ENCODE peak calls at places on chromosome 16, in five cellular contexts. One of them, this sample, is unnamed.

GRCh38 chr16:85557976-85558589 is 55.0 kb upstream of the GSE1 start:
- DNase-seq in K562: no peak
- DNase-seq in GM23248: no peak
- DNase-seq in HCT116: no peak
- DNase-seq in OCI-LY7: peak
- DNase-seq in this sample: peak

GRCh38 chr16:58345574-58346354 is 46.5 kb upstream of the GINS3 start:
- DNase-seq in K562: no peak
- DNase-seq in GM23248: peak
- DNase-seq in HCT116: no peak
- DNase-seq in OCI-LY7: peak
- DNase-seq in this sample: no peak

GRCh38 chr16:73176577-73177013 is 128.7 kb upstream of the ZFHX3 start:
- DNase-seq in K562: no peak
- DNase-seq in GM23248: peak
- DNase-seq in HCT116: peak
- DNase-seq in OCI-LY7: no peak
- DNase-seq in this sample: peak

GRCh38 chr16:57535680-57536305 is 578 bp downstream of the CCDC102A start:
- DNase-seq in K562: peak
- DNase-seq in GM23248: peak
- DNase-seq in HCT116: peak
- DNase-seq in OCI-LY7: peak
- DNase-seq in this sample: peak

GRCh38 chr16:57184890-57185445 is 871 bp downstream of the PSME3IP1 start:
- DNase-seq in K562: no peak
- DNase-seq in GM23248: no peak
- DNase-seq in HCT116: no peak
- DNase-seq in OCI-LY7: peak
- DNase-seq in this sample: no peak

GRCh38 chr16:88719267-88719932 is 13.1 kb downstream of the CTU2 start:
- DNase-seq in K562: no peak
- DNase-seq in GM23248: no peak
- DNase-seq in HCT116: no peak
- DNase-seq in OCI-LY7: no peak
- DNase-seq in this sample: no peak

GRCh38 chr16:64397042-64397441 is 724.8 kb downstream of the CDH11 start:
- DNase-seq in K562: no peak
- DNase-seq in GM23248: no peak
- DNase-seq in HCT116: no peak
- DNase-seq in OCI-LY7: no peak
- DNase-seq in this sample: no peak

GRCh38 chr16:15466886-15467781 is 32.7 kb downstream of the BMERB1 start:
- DNase-seq in K562: no peak
- DNase-seq in GM23248: no peak
- DNase-seq in HCT116: no peak
- DNase-seq in OCI-LY7: no peak
- DNase-seq in this sample: peak

GRCh38 chr16:17802566-17802965 is 331.8 kb upstream of the XYLT1 start:
- DNase-seq in K562: no peak
- DNase-seq in GM23248: no peak
- DNase-seq in HCT116: no peak
- DNase-seq in OCI-LY7: no peak
- DNase-seq in this sample: no peak

GRCh38 chr16:89910717-89911354 is 7.8 kb upstream of the MC1R start:
- DNase-seq in K562: no peak
- DNase-seq in GM23248: no peak
- DNase-seq in HCT116: no peak
- DNase-seq in OCI-LY7: no peak
- DNase-seq in this sample: no peak

GRCh38 chr16:54375056-54375455 is 88.5 kb upstream of the IRX3 start:
- DNase-seq in K562: no peak
- DNase-seq in GM23248: no peak
- DNase-seq in HCT116: no peak
- DNase-seq in OCI-LY7: no peak
- DNase-seq in this sample: no peak

GRCh38 chr16:234468-235305 is at the start of gene FAM234A:
- DNase-seq in K562: peak
- DNase-seq in GM23248: peak
- DNase-seq in HCT116: peak
- DNase-seq in OCI-LY7: peak
- DNase-seq in this sample: peak

GRCh38 chr16:57149391-57149790 is 36.4 kb downstream of the PSME3IP1 start:
- DNase-seq in K562: no peak
- DNase-seq in GM23248: no peak
- DNase-seq in HCT116: no peak
- DNase-seq in OCI-LY7: no peak
- DNase-seq in this sample: no peak

GRCh38 chr16:12349950-12350842 is 373.7 kb downstream of the SNX29 start:
- DNase-seq in K562: peak
- DNase-seq in GM23248: no peak
- DNase-seq in HCT116: no peak
- DNase-seq in OCI-LY7: no peak
- DNase-seq in this sample: no peak

GRCh38 chr16:29779474-29779873 is 1.4 kb downstream of the ZG16 start:
- DNase-seq in K562: no peak
- DNase-seq in GM23248: no peak
- DNase-seq in HCT116: no peak
- DNase-seq in OCI-LY7: no peak
- DNase-seq in this sample: peak

GRCh38 chr16:27625050-27625697 is 75.2 kb downstream of the KATNIP start:
- DNase-seq in K562: no peak
- DNase-seq in GM23248: peak
- DNase-seq in HCT116: no peak
- DNase-seq in OCI-LY7: no peak
- DNase-seq in this sample: peak

GRCh38 chr16:17161034-17161433 is 309.7 kb downstream of the XYLT1 start:
- DNase-seq in K562: no peak
- DNase-seq in GM23248: no peak
- DNase-seq in HCT116: no peak
- DNase-seq in OCI-LY7: no peak
- DNase-seq in this sample: no peak

GRCh38 chr16:24670623-24671454 is 58.6 kb upstream of the TNRC6A start:
- DNase-seq in K562: no peak
- DNase-seq in GM23248: peak
- DNase-seq in HCT116: no peak
- DNase-seq in OCI-LY7: peak
- DNase-seq in this sample: no peak

GRCh38 chr16:70759666-70760065 is 41.3 kb downstream of the VAC14 start:
- DNase-seq in K562: no peak
- DNase-seq in GM23248: no peak
- DNase-seq in HCT116: no peak
- DNase-seq in OCI-LY7: no peak
- DNase-seq in this sample: no peak

GRCh38 chr16:24279982-24280381 is 23.8 kb downstream of the CACNG3 start:
- DNase-seq in K562: no peak
- DNase-seq in GM23248: no peak
- DNase-seq in HCT116: no peak
- DNase-seq in OCI-LY7: no peak
- DNase-seq in this sample: no peak

GRCh38 chr16:52497067-52497816 is 49.7 kb downstream of the TOX3 start:
- DNase-seq in K562: no peak
- DNase-seq in GM23248: no peak
- DNase-seq in HCT116: no peak
- DNase-seq in OCI-LY7: no peak
- DNase-seq in this sample: no peak

GRCh38 chr16:10675861-10676260 is 18.9 kb downstream of the TEKT5 start:
- DNase-seq in K562: no peak
- DNase-seq in GM23248: no peak
- DNase-seq in HCT116: no peak
- DNase-seq in OCI-LY7: no peak
- DNase-seq in this sample: no peak

GRCh38 chr16:23572394-23572793 is 14.9 kb downstream of the UBFD1 start:
- DNase-seq in K562: no peak
- DNase-seq in GM23248: no peak
- DNase-seq in HCT116: no peak
- DNase-seq in OCI-LY7: no peak
- DNase-seq in this sample: no peak

GRCh38 chr16:48053346-48053745 is 102.4 kb downstream of the ABCC12 start:
- DNase-seq in K562: no peak
- DNase-seq in GM23248: peak
- DNase-seq in HCT116: no peak
- DNase-seq in OCI-LY7: no peak
- DNase-seq in this sample: peak

GRCh38 chr16:56874800-56875199 is 9.8 kb downstream of the SLC12A3 start:
- DNase-seq in K562: no peak
- DNase-seq in GM23248: no peak
- DNase-seq in HCT116: no peak
- DNase-seq in OCI-LY7: no peak
- DNase-seq in this sample: peak

GRCh38 chr16:53545433-53545832 is 42.4 kb upstream of the AKTIP start:
- DNase-seq in K562: no peak
- DNase-seq in GM23248: no peak
- DNase-seq in HCT116: no peak
- DNase-seq in OCI-LY7: no peak
- DNase-seq in this sample: no peak

GRCh38 chr16:4534151-4534790 is 4.3 kb downstream of the CDIP1 start:
- DNase-seq in K562: no peak
- DNase-seq in GM23248: no peak
- DNase-seq in HCT116: no peak
- DNase-seq in OCI-LY7: no peak
- DNase-seq in this sample: no peak

GRCh38 chr16:85557083-85557975 is 55.8 kb upstream of the GSE1 start:
- DNase-seq in K562: peak
- DNase-seq in GM23248: peak
- DNase-seq in HCT116: no peak
- DNase-seq in OCI-LY7: peak
- DNase-seq in this sample: no peak

GRCh38 chr16:21599994-21600773 is 807 bp downstream of the METTL9 start:
- DNase-seq in K562: peak
- DNase-seq in GM23248: peak
- DNase-seq in HCT116: no peak
- DNase-seq in OCI-LY7: peak
- DNase-seq in this sample: peak

GRCh38 chr16:27800817-27801216 is 250.9 kb downstream of the KATNIP start:
- DNase-seq in K562: no peak
- DNase-seq in GM23248: no peak
- DNase-seq in HCT116: no peak
- DNase-seq in OCI-LY7: no peak
- DNase-seq in this sample: no peak

GRCh38 chr16:49315602-49316001 is 34.0 kb upstream of the CBLN1 start:
- DNase-seq in K562: no peak
- DNase-seq in GM23248: no peak
- DNase-seq in HCT116: no peak
- DNase-seq in OCI-LY7: no peak
- DNase-seq in this sample: no peak

GRCh38 chr16:18855196-18855595 is 53.8 kb upstream of the ARL6IP1 start:
- DNase-seq in K562: no peak
- DNase-seq in GM23248: no peak
- DNase-seq in HCT116: no peak
- DNase-seq in OCI-LY7: no peak
- DNase-seq in this sample: no peak

DNA sequence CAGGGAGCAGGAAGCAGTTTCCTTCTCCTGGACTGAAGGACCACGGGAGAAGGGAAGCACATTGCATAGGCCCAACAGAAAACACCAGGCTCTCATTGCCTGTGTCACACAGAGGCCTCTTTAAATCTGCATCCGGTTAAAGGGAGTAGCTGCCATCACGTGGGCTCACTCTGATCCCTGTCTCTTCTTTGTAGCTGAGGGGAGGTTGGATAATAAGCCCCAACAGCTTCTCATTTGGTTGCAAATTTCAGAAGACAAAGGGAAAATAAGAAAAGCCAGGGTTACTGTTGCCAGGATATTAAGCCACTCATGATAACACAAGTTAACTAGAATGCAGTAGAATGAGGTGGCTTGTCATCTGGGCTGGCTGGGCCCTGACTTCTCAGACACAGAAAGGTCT is 325.2 kb upstream of the ERCC4 start:
- DNase-seq in K562: no peak
- DNase-seq in GM23248: no peak
- DNase-seq in HCT116: no peak
- DNase-seq in OCI-LY7: no peak
- DNase-seq in this sample: no peak
- H2AFZ ChIP-seq in K562: no peak
- H2AFZ ChIP-seq in GM23248: no peak
- H2AFZ ChIP-seq in HCT116: no peak
- H2AFZ ChIP-seq in OCI-LY7: no peak
- H2AFZ ChIP-seq in this sample: no peak

GRCh38 chr16:2692251-2692947 is 10.1 kb downstream of the KCTD5 start:
- DNase-seq in K562: no peak
- DNase-seq in GM23248: no peak
- DNase-seq in HCT116: no peak
- DNase-seq in OCI-LY7: no peak
- DNase-seq in this sample: no peak
- H3K27ac ChIP-seq in K562: no peak
- H3K27ac ChIP-seq in GM23248: no peak
- H3K27ac ChIP-seq in HCT116: no peak
- H3K27ac ChIP-seq in OCI-LY7: no peak
- H3K27ac ChIP-seq in this sample: no peak

DNA sequence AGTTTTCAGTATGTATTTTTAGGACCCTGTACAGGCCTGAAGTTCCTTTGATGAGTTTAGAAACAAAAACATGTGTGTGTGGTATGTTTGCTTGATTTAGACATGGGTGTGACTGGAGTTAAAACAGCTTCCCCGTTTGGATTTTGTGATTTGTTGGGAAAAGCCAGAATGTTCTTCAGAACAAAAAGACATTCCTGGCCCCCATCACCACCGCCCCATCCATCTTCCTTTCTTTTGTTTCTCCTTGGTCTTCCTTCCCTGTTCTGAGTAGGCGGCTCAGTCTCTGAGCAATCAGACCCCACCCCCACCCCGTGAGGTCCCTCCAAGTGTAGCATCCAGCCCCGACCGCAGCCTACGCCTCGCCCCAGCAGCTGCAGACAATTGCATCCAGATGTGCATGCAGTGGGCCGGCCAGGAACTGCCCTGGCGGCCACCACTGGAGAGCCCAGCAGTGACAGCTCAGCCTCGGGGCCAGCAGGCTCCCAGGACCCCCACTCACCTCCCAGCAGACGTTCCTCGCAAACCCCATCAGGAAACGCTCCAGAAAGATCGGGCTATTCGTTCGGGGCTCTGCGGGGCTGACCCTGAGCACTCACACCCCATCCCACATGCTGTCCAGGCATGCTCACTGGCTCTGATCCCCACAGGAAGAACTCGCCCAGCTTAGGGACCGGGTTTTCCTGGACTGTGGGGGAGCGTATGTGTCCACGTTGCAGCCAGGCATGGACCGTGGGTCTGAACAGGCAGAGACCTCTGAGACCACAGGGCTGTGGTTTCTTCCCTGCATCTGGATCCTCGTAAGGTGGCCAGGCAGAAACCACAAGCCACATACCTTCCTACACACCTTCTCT is 99.8 kb upstream of the CDH5 start:
- DNase-seq in K562: no peak
- DNase-seq in GM23248: peak
- DNase-seq in HCT116: no peak
- DNase-seq in OCI-LY7: no peak
- DNase-seq in this sample: no peak
- H2AFZ ChIP-seq in K562: no peak
- H2AFZ ChIP-seq in GM23248: peak
- H2AFZ ChIP-seq in HCT116: no peak
- H2AFZ ChIP-seq in OCI-LY7: no peak
- H2AFZ ChIP-seq in this sample: no peak

DNA sequence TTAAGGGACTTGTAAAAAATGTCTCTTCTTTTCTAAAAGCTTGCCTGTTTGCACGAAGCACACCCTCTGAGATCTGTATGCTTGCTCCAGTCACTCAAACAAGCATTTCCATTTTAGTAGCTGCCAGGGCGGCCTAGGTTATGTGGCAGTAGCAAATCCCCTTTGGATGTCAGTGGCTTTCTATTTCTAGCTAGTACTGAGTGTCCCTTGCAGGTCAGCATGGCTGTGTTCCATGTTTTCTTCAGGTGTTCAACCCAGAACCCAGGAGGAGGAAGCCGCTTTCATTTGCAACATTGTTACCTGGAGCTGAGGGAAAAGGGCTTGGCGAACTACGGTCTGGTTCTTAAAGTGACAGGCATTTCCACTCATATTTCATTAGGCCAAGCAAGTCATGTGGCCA is 36.4 kb downstream of the FOXL1 start:
- DNase-seq in K562: no peak
- DNase-seq in GM23248: no peak
- DNase-seq in HCT116: no peak
- DNase-seq in OCI-LY7: no peak
- DNase-seq in this sample: no peak
- H3K27ac ChIP-seq in K562: no peak
- H3K27ac ChIP-seq in GM23248: no peak
- H3K27ac ChIP-seq in HCT116: no peak
- H3K27ac ChIP-seq in OCI-LY7: no peak
- H3K27ac ChIP-seq in this sample: no peak

This sample was measured in PC-9.